ENCODE peak calls at places on chromosomes 3 and 15, in five cellular contexts. One of them, this sample, is unnamed.

GRCh38 chr3:119276657-119277056 is 17.5 kb upstream of the ARHGAP31 start:
- DNase-seq in neural progenitor cell: no peak
- DNase-seq in psoas muscle: no peak
- DNase-seq in right atrium auricular region: no peak
- DNase-seq in left lung: no peak
- DNase-seq in this sample: no peak

GRCh38 chr15:85408270-85408746 is 27.9 kb downstream of the AKAP13 start:
- DNase-seq in neural progenitor cell: no peak
- DNase-seq in psoas muscle: no peak
- DNase-seq in right atrium auricular region: no peak
- DNase-seq in left lung: no peak
- DNase-seq in this sample: no peak

GRCh38 chr3:188658606-188659005 is 504.6 kb downstream of the LPP start:
- DNase-seq in neural progenitor cell: no peak
- DNase-seq in psoas muscle: no peak
- DNase-seq in right atrium auricular region: no peak
- DNase-seq in left lung: no peak
- DNase-seq in this sample: no peak

GRCh38 chr3:135982922-135983581 is 17.5 kb downstream of the PPP2R3A start:
- DNase-seq in neural progenitor cell: no peak
- DNase-seq in psoas muscle: no peak
- DNase-seq in right atrium auricular region: no peak
- DNase-seq in left lung: no peak
- DNase-seq in this sample: no peak

GRCh38 chr3:11220230-11220629 is 52.0 kb upstream of the ATG7 start:
- DNase-seq in neural progenitor cell: peak
- DNase-seq in psoas muscle: no peak
- DNase-seq in right atrium auricular region: no peak
- DNase-seq in left lung: no peak
- DNase-seq in this sample: no peak

GRCh38 chr3:185846041-185846440 is 21.2 kb upstream of the IGF2BP2 start:
- DNase-seq in neural progenitor cell: no peak
- DNase-seq in psoas muscle: no peak
- DNase-seq in right atrium auricular region: no peak
- DNase-seq in left lung: no peak
- DNase-seq in this sample: no peak

GRCh38 chr15:93451265-93451664 is 362.3 kb upstream of the RGMA start:
- DNase-seq in neural progenitor cell: peak
- DNase-seq in psoas muscle: peak
- DNase-seq in right atrium auricular region: no peak
- DNase-seq in left lung: no peak
- DNase-seq in this sample: no peak

GRCh38 chr3:42905740-42906084 is 230 bp upstream of the ZNF662 start:
- DNase-seq in neural progenitor cell: no peak
- DNase-seq in psoas muscle: no peak
- DNase-seq in right atrium auricular region: no peak
- DNase-seq in left lung: no peak
- DNase-seq in this sample: no peak

GRCh38 chr15:65085990-65086679 is 9.6 kb downstream of the KBTBD13 start:
- DNase-seq in neural progenitor cell: peak
- DNase-seq in psoas muscle: peak
- DNase-seq in right atrium auricular region: no peak
- DNase-seq in left lung: no peak
- DNase-seq in this sample: peak

GRCh38 chr3:32457971-32458471 is 44.6 kb downstream of the CMTM6 start:
- DNase-seq in neural progenitor cell: no peak
- DNase-seq in psoas muscle: no peak
- DNase-seq in right atrium auricular region: peak
- DNase-seq in left lung: no peak
- DNase-seq in this sample: no peak

GRCh38 chr3:172516318-172517214 is 6.7 kb downstream of the TNFSF10 start:
- DNase-seq in neural progenitor cell: no peak
- DNase-seq in psoas muscle: no peak
- DNase-seq in right atrium auricular region: peak
- DNase-seq in left lung: peak
- DNase-seq in this sample: no peak

GRCh38 chr3:150097588-150097890 is 126.8 kb upstream of the PFN2 start:
- DNase-seq in neural progenitor cell: no peak
- DNase-seq in psoas muscle: no peak
- DNase-seq in right atrium auricular region: no peak
- DNase-seq in left lung: no peak
- DNase-seq in this sample: no peak

GRCh38 chr3:53478921-53479664 is 15.3 kb upstream of the CACNA1D start:
- DNase-seq in neural progenitor cell: no peak
- DNase-seq in psoas muscle: no peak
- DNase-seq in right atrium auricular region: no peak
- DNase-seq in left lung: no peak
- DNase-seq in this sample: no peak

GRCh38 chr15:69403611-69404010 is 10.5 kb upstream of the KIF23 start:
- DNase-seq in neural progenitor cell: no peak
- DNase-seq in psoas muscle: no peak
- DNase-seq in right atrium auricular region: no peak
- DNase-seq in left lung: no peak
- DNase-seq in this sample: no peak

GRCh38 chr3:179027326-179027900 is 44.2 kb downstream of the ZMAT3 start:
- DNase-seq in neural progenitor cell: peak
- DNase-seq in psoas muscle: no peak
- DNase-seq in right atrium auricular region: no peak
- DNase-seq in left lung: no peak
- DNase-seq in this sample: no peak

GRCh38 chr3:122107171-122107570 is 52.0 kb downstream of the CD86 start:
- DNase-seq in neural progenitor cell: no peak
- DNase-seq in psoas muscle: no peak
- DNase-seq in right atrium auricular region: no peak
- DNase-seq in left lung: no peak
- DNase-seq in this sample: no peak

GRCh38 chr3:122105626-122106025 is 50.5 kb downstream of the CD86 start:
- DNase-seq in neural progenitor cell: no peak
- DNase-seq in psoas muscle: no peak
- DNase-seq in right atrium auricular region: no peak
- DNase-seq in left lung: no peak
- DNase-seq in this sample: no peak

GRCh38 chr3:122103821-122104514 is 48.8 kb downstream of the CD86 start:
- DNase-seq in neural progenitor cell: no peak
- DNase-seq in psoas muscle: no peak
- DNase-seq in right atrium auricular region: no peak
- DNase-seq in left lung: no peak
- DNase-seq in this sample: no peak

GRCh38 chr3:122102191-122102935 is 47.2 kb downstream of the CD86 start:
- DNase-seq in neural progenitor cell: no peak
- DNase-seq in psoas muscle: no peak
- DNase-seq in right atrium auricular region: no peak
- DNase-seq in left lung: no peak
- DNase-seq in this sample: no peak

DNA sequence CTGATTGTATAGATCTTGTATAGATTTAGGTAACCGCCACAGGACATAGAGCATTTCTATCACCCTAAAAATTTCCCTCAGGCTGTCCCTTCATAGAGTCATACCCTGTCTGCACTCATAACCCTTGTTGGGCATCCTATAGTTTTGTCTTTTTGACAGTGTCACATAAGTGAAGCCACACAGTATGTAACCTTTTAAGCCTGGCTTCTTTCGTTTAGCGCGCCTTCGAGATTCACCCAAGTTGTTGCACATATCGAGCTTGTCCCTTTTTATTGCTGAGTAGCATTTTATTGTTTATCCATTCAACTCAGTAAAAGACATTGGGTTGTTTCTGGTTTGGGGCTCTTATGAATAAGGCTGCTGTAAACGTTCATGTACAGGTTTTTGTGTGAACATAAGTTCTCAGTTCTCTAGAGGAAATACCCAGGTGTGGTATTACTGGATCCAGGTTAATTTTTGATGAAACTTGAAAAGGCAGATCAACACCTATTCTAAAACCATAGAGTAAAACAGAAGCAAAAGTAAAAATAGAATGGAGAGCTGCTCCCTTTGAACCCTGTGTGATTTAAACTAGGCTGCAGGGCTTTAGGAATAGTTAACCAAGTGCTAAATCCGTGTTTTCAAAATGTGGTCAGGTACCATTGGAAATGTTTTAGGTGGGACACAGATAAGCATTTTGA is 49.5 kb downstream of the CD86 start:
- DNase-seq in neural progenitor cell: no peak
- DNase-seq in psoas muscle: no peak
- DNase-seq in right atrium auricular region: no peak
- DNase-seq in left lung: no peak
- DNase-seq in this sample: no peak
- H3K27ac ChIP-seq in neural progenitor cell: no peak
- H3K27ac ChIP-seq in psoas muscle: no peak
- H3K27ac ChIP-seq in right atrium auricular region: no peak
- H3K27ac ChIP-seq in left lung: no peak
- H3K27ac ChIP-seq in this sample: no peak

GRCh38 chr3:102079809-102080197 is 230.5 kb downstream of the NFKBIZ start:
- DNase-seq in neural progenitor cell: no peak
- DNase-seq in psoas muscle: no peak
- DNase-seq in right atrium auricular region: no peak
- DNase-seq in left lung: no peak
- DNase-seq in this sample: no peak
- H3K4me3 ChIP-seq in neural progenitor cell: no peak
- H3K4me3 ChIP-seq in psoas muscle: no peak
- H3K4me3 ChIP-seq in right atrium auricular region: no peak
- H3K4me3 ChIP-seq in left lung: no peak
- H3K4me3 ChIP-seq in this sample: no peak

DNA sequence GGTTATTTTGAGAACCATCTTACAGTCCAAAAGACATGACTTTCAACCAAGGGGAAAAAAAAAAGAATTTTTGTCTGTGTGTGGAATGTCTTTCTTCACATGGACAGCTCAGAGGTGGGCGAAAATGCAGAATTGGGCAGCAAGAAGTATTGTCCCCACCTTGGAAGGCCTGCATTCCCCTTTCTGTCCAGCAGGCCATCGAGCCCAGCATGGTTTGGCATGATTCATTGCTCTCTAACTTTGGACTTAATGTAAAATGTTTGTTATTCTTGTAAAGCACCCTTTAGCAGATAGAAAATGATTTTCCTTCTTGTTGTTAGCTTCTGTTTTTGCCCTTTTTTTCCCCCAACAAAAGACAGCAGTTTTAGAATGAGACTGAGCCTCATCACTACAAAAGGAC is 12.4 kb downstream of the MYO1E start:
- DNase-seq in neural progenitor cell: no peak
- DNase-seq in psoas muscle: no peak
- DNase-seq in right atrium auricular region: no peak
- DNase-seq in left lung: no peak
- DNase-seq in this sample: no peak
- TF ChIP-seq CTCF in neural progenitor cell: peak
- TF ChIP-seq CTCF in psoas muscle: peak
- TF ChIP-seq CTCF in right atrium auricular region: peak
- TF ChIP-seq CTCF in left lung: no peak
- TF ChIP-seq CTCF in this sample: no peak

GRCh38 chr3:48738144-48738536 is 21.1 kb upstream of the IP6K2 start:
- DNase-seq in neural progenitor cell: no peak
- DNase-seq in psoas muscle: no peak
- DNase-seq in right atrium auricular region: no peak
- DNase-seq in left lung: no peak
- DNase-seq in this sample: no peak
- H3K27ac ChIP-seq in neural progenitor cell: no peak
- H3K27ac ChIP-seq in psoas muscle: no peak
- H3K27ac ChIP-seq in right atrium auricular region: peak
- H3K27ac ChIP-seq in left lung: no peak
- H3K27ac ChIP-seq in this sample: peak

This sample was measured in dorsolateral prefrontal cortex.